ENCODE peak calls at places on chromosome 20, in six cellular contexts. One of them, this sample, is unnamed.

GRCh38 chr20:58829531-58829941 is 21.2 kb downstream of the GNAS-AS1 start:
- DNase-seq in osteocyte: no peak
- DNase-seq in HT1080: peak
- DNase-seq in iPS DF 19.7: no peak
- DNase-seq in activated CD4-positive, alpha-beta T cell treated with anti-CD3 and anti-CD28 coated beads, Interleukin-2, amount 50 U/mL, for 24 hours: no peak
- DNase-seq in heart right ventricle: peak
- DNase-seq in this sample: no peak

GRCh38 chr20:56885521-56885920 is 256.4 kb downstream of the TFAP2C start:
- DNase-seq in osteocyte: no peak
- DNase-seq in HT1080: no peak
- DNase-seq in activated CD4-positive, alpha-beta T cell treated with anti-CD3 and anti-CD28 coated beads, Interleukin-2, amount 50 U/mL, for 24 hours: no peak
- DNase-seq in heart right ventricle: no peak
- DNase-seq in iPS DF 19.7: no peak
- DNase-seq in this sample: no peak

GRCh38 chr20:35190556-35190955 is 18.7 kb downstream of the PROCR start:
- DNase-seq in iPS DF 19.7: no peak
- DNase-seq in activated CD4-positive, alpha-beta T cell treated with anti-CD3 and anti-CD28 coated beads, Interleukin-2, amount 50 U/mL, for 24 hours: no peak
- DNase-seq in osteocyte: no peak
- DNase-seq in HT1080: no peak
- DNase-seq in heart right ventricle: no peak
- DNase-seq in this sample: no peak

GRCh38 chr20:37326666-37327065 is 19.3 kb upstream of the SRC start:
- DNase-seq in iPS DF 19.7: no peak
- DNase-seq in heart right ventricle: no peak
- DNase-seq in osteocyte: no peak
- DNase-seq in activated CD4-positive, alpha-beta T cell treated with anti-CD3 and anti-CD28 coated beads, Interleukin-2, amount 50 U/mL, for 24 hours: no peak
- DNase-seq in HT1080: no peak
- DNase-seq in this sample: no peak

GRCh38 chr20:24766826-24767622 is 182.0 kb upstream of the CST7 start:
- DNase-seq in osteocyte: peak
- DNase-seq in HT1080: no peak
- DNase-seq in activated CD4-positive, alpha-beta T cell treated with anti-CD3 and anti-CD28 coated beads, Interleukin-2, amount 50 U/mL, for 24 hours: no peak
- DNase-seq in heart right ventricle: no peak
- DNase-seq in iPS DF 19.7: no peak
- DNase-seq in this sample: no peak

GRCh38 chr20:672975-673604 is 2.5 kb downstream of the SCRT2 start:
- DNase-seq in heart right ventricle: no peak
- DNase-seq in iPS DF 19.7: no peak
- DNase-seq in osteocyte: no peak
- DNase-seq in activated CD4-positive, alpha-beta T cell treated with anti-CD3 and anti-CD28 coated beads, Interleukin-2, amount 50 U/mL, for 24 hours: no peak
- DNase-seq in HT1080: no peak
- DNase-seq in this sample: no peak

GRCh38 chr20:23995905-23996666 is 7.5 kb upstream of the GGTLC1 start:
- DNase-seq in activated CD4-positive, alpha-beta T cell treated with anti-CD3 and anti-CD28 coated beads, Interleukin-2, amount 50 U/mL, for 24 hours: peak
- DNase-seq in osteocyte: no peak
- DNase-seq in iPS DF 19.7: no peak
- DNase-seq in HT1080: no peak
- DNase-seq in heart right ventricle: peak
- DNase-seq in this sample: no peak

GRCh38 chr20:24950836-24951525 is 1.9 kb downstream of the CST7 start:
- DNase-seq in iPS DF 19.7: no peak
- DNase-seq in osteocyte: peak
- DNase-seq in activated CD4-positive, alpha-beta T cell treated with anti-CD3 and anti-CD28 coated beads, Interleukin-2, amount 50 U/mL, for 24 hours: no peak
- DNase-seq in heart right ventricle: no peak
- DNase-seq in HT1080: no peak
- DNase-seq in this sample: no peak

GRCh38 chr20:63014710-63015109 is 7.9 kb upstream of the BHLHE23 start:
- DNase-seq in activated CD4-positive, alpha-beta T cell treated with anti-CD3 and anti-CD28 coated beads, Interleukin-2, amount 50 U/mL, for 24 hours: no peak
- DNase-seq in osteocyte: no peak
- DNase-seq in heart right ventricle: no peak
- DNase-seq in iPS DF 19.7: peak
- DNase-seq in HT1080: no peak
- DNase-seq in this sample: no peak

GRCh38 chr20:1324598-1325172 is 4.3 kb downstream of the SDCBP2 start:
- DNase-seq in HT1080: peak
- DNase-seq in iPS DF 19.7: no peak
- DNase-seq in activated CD4-positive, alpha-beta T cell treated with anti-CD3 and anti-CD28 coated beads, Interleukin-2, amount 50 U/mL, for 24 hours: no peak
- DNase-seq in osteocyte: peak
- DNase-seq in heart right ventricle: no peak
- DNase-seq in this sample: no peak